ENCODE peak calls at places on chromosomes 2 and 18, in four cellular contexts. D is fibroblast of pulmonary artery, I is OCI-LY7, Z is astrocyte of the spinal cord. R is an unnamed sample.

GRCh38 chr2:674319-674985 is 2.8 kb downstream of the TMEM18 start:
- DNase-seq in I (no peak), D (peak), Z (no peak), R (no peak)

GRCh38 chr2:17752892-17753802 is 463 bp downstream of the SMC6 start:
- DNase-seq in I (peak), Z (peak), D (peak), R (peak)

GRCh38 chr18:67525328-67526110 is 9.0 kb upstream of the DSEL start:
- DNase-seq in D (peak), I (no peak), Z (peak), R (peak)

GRCh38 chr18:35991696-35992095 is 19.2 kb downstream of the RMP24 start:
- DNase-seq in Z (no peak), D (no peak), I (no peak), R (no peak)

GRCh38 chr18:79455261-79455660 is 59.5 kb downstream of the NFATC1 start:
- DNase-seq in D (no peak), I (no peak), Z (no peak), R (no peak)

GRCh38 chr2:232268631-232269030 is 109.9 kb upstream of the ALPP start:
- DNase-seq in I (no peak), D (no peak), Z (no peak), R (no peak)

GRCh38 chr2:135225781-135226180 is 173.7 kb downstream of the RAB3GAP1 start:
- DNase-seq in D (no peak), I (no peak), Z (no peak), R (no peak)

GRCh38 chr2:144515694-144516416 is 4.1 kb downstream of the ZEB2 start:
- DNase-seq in Z (peak), D (peak), I (peak), R (no peak)

GRCh38 chr2:232628466-232629200 is 4.8 kb upstream of the EFHD1 start:
- DNase-seq in D (no peak), I (no peak), Z (no peak), R (peak)

GRCh38 chr2:241454837-241455485 is 53.4 kb downstream of the STK25 start:
- DNase-seq in D (peak), Z (no peak), I (no peak), R (no peak)

GRCh38 chr2:170088776-170089175 is 89.2 kb upstream of the MYO3B start:
- DNase-seq in D (peak), I (no peak), Z (no peak), R (no peak)

GRCh38 chr18:2969695-2970094 is 43.2 kb downstream of the LPIN2 start:
- DNase-seq in D (no peak), Z (no peak), I (no peak), R (no peak)

DNA sequence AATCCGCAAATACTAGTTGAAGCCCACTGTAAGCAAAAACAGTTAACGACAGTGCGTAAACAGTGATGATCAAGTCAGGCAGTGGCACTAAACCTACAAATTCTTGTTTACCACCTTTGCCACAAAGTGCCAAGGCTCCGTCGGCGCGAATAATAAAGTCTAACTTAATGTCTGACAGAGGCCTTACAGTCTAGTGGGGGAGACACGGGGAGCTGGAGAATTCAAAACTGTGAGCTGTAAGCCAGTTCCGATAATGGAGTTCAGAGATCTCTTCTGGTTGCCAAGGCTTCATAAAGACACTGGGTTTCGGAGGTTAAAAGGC is 284 bp upstream of the EXOC6B start:
- DNase-seq in Z (no peak), I (no peak), D (no peak), R (no peak)
- H3K4me3 ChIP-seq in Z (peak), I (no peak), D (peak), R (peak)

GRCh38 chr2:123091471-123091870 is 933.6 kb upstream of the CNTNAP5 start:
- DNase-seq in D (no peak), I (no peak), Z (no peak), R (no peak)

GRCh38 chr2:123085479-123085878 is 939.6 kb upstream of the CNTNAP5 start:
- DNase-seq in D (no peak), I (no peak), Z (no peak), R (no peak)

GRCh38 chr2:123086613-123087012 is 938.5 kb upstream of the CNTNAP5 start:
- DNase-seq in Z (no peak), I (no peak), D (no peak), R (no peak)
- H3K4me3 ChIP-seq in Z (no peak), I (no peak), D (no peak), R (no peak)

DNA sequence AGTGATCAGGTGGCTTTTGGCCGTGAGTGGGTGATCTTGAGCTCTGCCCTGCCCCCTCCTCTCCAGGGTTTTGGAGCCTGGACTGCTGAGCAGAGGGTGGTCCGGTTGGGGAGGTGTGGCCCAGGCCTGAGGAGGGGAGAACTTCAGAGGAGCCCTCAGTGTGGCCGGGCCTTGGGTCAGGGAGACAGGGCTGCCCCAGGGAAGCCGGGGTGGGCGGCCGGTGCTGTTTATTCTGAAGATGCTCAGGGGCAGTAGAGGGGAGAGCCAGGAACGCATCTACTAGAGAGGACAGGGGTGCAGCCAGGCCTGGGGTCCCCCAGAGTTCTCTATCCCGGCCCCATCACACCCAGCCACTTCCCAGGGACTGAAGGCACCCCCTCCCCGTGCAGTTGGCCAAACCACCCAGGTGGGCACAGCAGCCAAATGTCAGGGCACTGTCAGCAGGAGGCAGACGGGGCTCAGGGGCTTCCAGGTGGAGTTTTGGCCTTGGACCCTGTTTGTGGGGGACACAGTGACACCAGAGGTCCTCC is 971 bp downstream of the ERFE start:
- DNase-seq in I (no peak), D (no peak), Z (no peak), R (no peak)
- H3K4me3 ChIP-seq in I (peak), D (no peak), Z (peak), R (peak)

GRCh38 chr2:66070717-66071602 is 364.0 kb upstream of the MEIS1 start:
- DNase-seq in I (no peak), Z (no peak), D (no peak), R (no peak)
- H3K4me3 ChIP-seq in I (no peak), Z (no peak), D (no peak), R (no peak)

DNA sequence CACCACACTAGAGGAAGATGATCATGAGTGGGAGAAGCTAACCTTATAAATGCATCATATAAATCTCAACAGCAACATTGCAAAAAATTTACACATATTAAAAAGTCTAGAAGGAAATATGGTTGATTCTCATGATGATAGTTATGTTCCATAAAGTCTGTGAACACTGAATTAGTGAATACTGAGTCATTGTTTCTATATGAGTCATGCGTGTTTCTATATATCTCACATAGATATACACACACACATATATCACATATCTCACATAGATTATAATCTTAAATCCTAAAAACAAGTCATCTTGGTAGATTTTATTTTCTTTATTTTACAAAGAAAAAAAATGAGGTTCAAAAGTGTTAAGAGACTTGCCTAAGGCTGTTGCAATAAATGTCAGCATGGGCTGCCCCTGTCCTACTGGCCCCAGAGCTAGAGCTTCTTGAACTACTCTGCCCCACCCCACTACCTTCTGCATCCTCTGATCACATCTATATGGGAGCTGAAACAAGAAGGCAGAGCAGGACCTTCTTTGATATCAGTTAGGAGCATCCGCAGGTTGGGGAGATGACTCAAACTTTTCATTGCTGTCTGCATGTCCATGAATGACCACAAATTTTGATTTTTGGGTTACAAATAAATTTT is 81.8 kb upstream of the ADAM23 start:
- DNase-seq in I (no peak), D (no peak), Z (no peak), R (no peak)
- H3K4me3 ChIP-seq in I (no peak), D (no peak), Z (no peak), R (no peak)

DNA sequence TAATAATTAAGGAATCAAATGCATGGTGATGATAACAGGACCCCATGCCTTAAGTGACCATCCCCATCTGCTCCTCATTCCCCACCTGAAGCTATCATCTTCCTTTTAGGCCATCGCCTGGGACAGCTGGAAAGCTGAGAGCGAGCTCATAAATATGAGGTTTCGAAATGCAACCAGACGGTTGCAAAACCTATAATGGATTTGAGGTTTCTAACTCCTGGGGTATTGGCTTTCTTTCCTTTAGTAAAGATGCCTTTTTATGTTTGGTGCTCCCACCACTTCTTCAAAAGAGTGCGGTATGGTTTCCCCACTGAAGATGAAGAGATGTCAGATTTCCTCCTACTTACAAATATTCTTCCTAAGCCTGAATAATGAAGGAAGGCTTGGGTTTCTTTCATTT is 1589.5 kb upstream of the PIK3C3 start:
- DNase-seq in I (no peak), D (no peak), Z (peak), R (no peak)
- H3K4me3 ChIP-seq in I (no peak), D (no peak), Z (no peak), R (no peak)

DNA sequence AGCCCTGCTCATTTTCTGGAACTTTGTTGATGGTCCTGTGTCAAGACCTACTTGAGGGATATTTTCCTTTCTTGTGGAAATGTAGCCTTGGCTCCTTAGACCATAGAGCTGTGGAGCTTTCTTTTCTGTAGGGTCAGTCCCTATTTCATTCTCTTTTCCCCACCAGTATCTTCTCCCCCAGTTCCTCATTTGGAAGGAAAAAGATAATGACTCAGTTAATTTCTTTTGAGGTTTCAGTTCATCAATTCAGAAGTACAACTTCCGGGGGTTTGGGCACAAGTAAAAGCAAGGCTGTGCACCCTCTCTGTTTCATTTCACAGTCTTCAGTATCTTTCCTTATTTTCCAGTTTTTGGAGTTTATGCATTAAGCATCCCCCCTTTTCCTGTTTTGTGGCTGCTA is 70.7 kb downstream of the CDC42EP3 start:
- DNase-seq in I (peak), Z (no peak), D (no peak), R (no peak)
- H3K4me3 ChIP-seq in I (no peak), Z (no peak), D (no peak), R (no peak)

GRCh38 chr18:12279781-12280531 is 25.8 kb downstream of the CIDEA start:
- DNase-seq in Z (no peak), I (no peak), D (no peak), R (no peak)

GRCh38 chr18:12278765-12279682 is 24.9 kb downstream of the CIDEA start:
- DNase-seq in D (peak), I (no peak), Z (peak), R (peak)

GRCh38 chr18:12278153-12278764 is 24.1 kb downstream of the CIDEA start:
- DNase-seq in Z (no peak), I (peak), D (peak), R (no peak)

GRCh38 chr18:12274793-12275192 is 20.6 kb downstream of the CIDEA start:
- DNase-seq in D (no peak), Z (no peak), I (no peak), R (no peak)

GRCh38 chr18:12276736-12277554 is 22.8 kb downstream of the CIDEA start:
- DNase-seq in D (no peak), I (no peak), Z (no peak), R (no peak)
- H3K4me3 ChIP-seq in D (no peak), I (no peak), Z (no peak), R (no peak)